ENCODE peak calls at places on chromosomes 2 and 18, in seven cellular contexts. C, P, Z, E, X, D and J are unnamed samples.

GRCh38 chr2:239378918-239379640 is 21.7 kb downstream of the HDAC4 start:
- DNase-seq in X (no peak), C (no peak), D (no peak), Z (no peak), P (no peak), E (no peak), J (no peak)

GRCh38 chr18:44341759-44342158 is 338.9 kb upstream of the SETBP1 start:
- DNase-seq in E (no peak), X (peak; percentile 99), P (peak; percentile 57), C (no peak), D (no peak), Z (no peak), J (no peak)

GRCh38 chr2:112795720-112796119 is 11.4 kb upstream of the IL1A start:
- DNase-seq in X (peak; percentile 98), Z (no peak), C (no peak), P (peak; percentile 80), D (no peak), E (no peak), J (no peak)

GRCh38 chr2:23239374-23239773 is 145.6 kb upstream of the KLHL29 start:
- DNase-seq in X (no peak), P (no peak), Z (no peak), E (no peak), C (no peak), D (no peak), J (no peak)

GRCh38 chr2:173092844-173093402 is 17.3 kb downstream of the MAP3K20 start:
- DNase-seq in P (no peak), X (no peak), D (no peak), E (no peak), C (no peak), Z (no peak), J (no peak)

GRCh38 chr2:189685540-189686229 is 11.2 kb downstream of the ANKAR start:
- DNase-seq in X (no peak), C (peak; percentile 78), Z (no peak), D (peak; percentile 63), P (no peak), E (peak; percentile 43), J (no peak)

GRCh38 chr2:233092446-233093438 is 32.6 kb downstream of the INPP5D start:
- DNase-seq in E (no peak), C (no peak), Z (no peak), D (no peak), X (no peak), P (no peak), J (no peak)

GRCh38 chr2:75844651-75845050 is 133.9 kb upstream of the GCFC2 start:
- DNase-seq in E (no peak), P (no peak), X (peak; percentile 48), D (no peak), C (no peak), Z (no peak), J (no peak)

GRCh38 chr2:231679906-231680283 is 28.4 kb upstream of the PTMA start:
- DNase-seq in P (peak; percentile 81), D (no peak), Z (no peak), X (peak; percentile 59), E (no peak), C (no peak), J (no peak)

GRCh38 chr18:47254341-47254939 is 3.0 kb upstream of the SKOR2 start:
- DNase-seq in D (peak; percentile 45), C (peak; percentile 22), P (peak; percentile 87), E (peak; percentile 89), X (peak; percentile 68), Z (no peak), J (peak; percentile 89)

GRCh38 chr2:238116298-238117198 is 16.4 kb downstream of the ESPNL start:
- DNase-seq in E (no peak), D (no peak), P (no peak), C (no peak), X (no peak), Z (no peak), J (no peak)

GRCh38 chr2:181459646-181460045 is 2.5 kb downstream of the ITGA4 start:
- DNase-seq in X (no peak), P (no peak), D (peak; percentile 39), C (peak; percentile 6), Z (no peak), E (no peak), J (no peak)

GRCh38 chr2:163264376-163264775 is 425.8 kb upstream of the KCNH7 start:
- DNase-seq in C (peak; percentile 15), E (no peak), X (no peak), P (no peak), Z (no peak), D (no peak), J (no peak)

GRCh38 chr2:72013726-72014125 is 133.9 kb downstream of the CYP26B1 start:
- DNase-seq in Z (no peak), C (no peak), P (no peak), E (no peak), D (no peak), X (peak; percentile 32), J (no peak)

GRCh38 chr2:72015281-72015680 is 132.4 kb downstream of the CYP26B1 start:
- DNase-seq in D (no peak), C (no peak), Z (no peak), X (peak; percentile 62), P (no peak), E (no peak), J (no peak)

GRCh38 chr2:72011791-72012190 is 135.9 kb downstream of the CYP26B1 start:
- DNase-seq in X (no peak), D (no peak), C (no peak), E (peak; percentile 9), P (no peak), Z (no peak), J (no peak)

GRCh38 chr2:72012886-72013574 is 134.6 kb downstream of the CYP26B1 start:
- DNase-seq in P (no peak), C (no peak), D (no peak), E (peak; percentile 29), X (peak; percentile 87), Z (no peak), J (no peak)

DNA sequence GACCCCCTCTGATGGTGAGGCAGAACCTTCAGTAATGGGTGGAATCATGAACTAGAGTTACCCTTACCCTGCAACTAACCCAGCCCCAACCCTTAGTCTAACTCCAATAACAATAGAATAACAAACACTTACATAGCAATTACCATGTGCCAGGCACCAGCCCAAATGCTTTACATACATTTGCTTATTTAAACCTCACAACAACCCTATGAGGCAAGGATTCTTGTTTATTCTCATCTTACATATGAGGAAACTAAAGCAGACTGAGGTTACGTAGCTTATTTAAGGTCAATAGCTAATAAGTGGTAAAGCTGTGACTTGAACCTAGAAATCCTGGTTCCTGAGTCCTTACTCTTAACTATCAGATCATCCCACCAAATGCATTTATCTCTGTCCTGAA is 132.8 kb downstream of the CYP26B1 start:
- DNase-seq in E (no peak), C (no peak), P (no peak), D (no peak), Z (no peak), X (peak; percentile 18), J (no peak)
- H2BK120ac ChIP-seq in E (no peak overlapping the region), C (no peak overlapping the region), P (no peak overlapping the region), D (no peak overlapping the region), Z (no peak overlapping the region), X (no peak overlapping the region), J (no peak overlapping the region)

GRCh38 chr2:11749646-11750349 is 3.4 kb downstream of the LPIN1 start:
- DNase-seq in D (peak; percentile 62), E (no peak), Z (no peak), P (no peak), C (peak; percentile 18), X (no peak), J (no peak)

GRCh38 chr2:11748861-11749645 is 2.6 kb downstream of the LPIN1 start:
- DNase-seq in Z (no peak), X (no peak), D (no peak), P (no peak), C (no peak), E (no peak), J (no peak)

GRCh38 chr2:11752906-11753305 is 6.5 kb downstream of the LPIN1 start:
- DNase-seq in E (no peak), P (no peak), C (no peak), D (no peak), Z (no peak), X (no peak), J (no peak)

GRCh38 chr2:11750422-11750821 is 4.0 kb downstream of the LPIN1 start:
- DNase-seq in X (peak; percentile 48), C (no peak), E (no peak), P (no peak), D (peak; percentile 24), Z (no peak), J (no peak)

GRCh38 chr2:11750917-11751316 is 4.5 kb downstream of the LPIN1 start:
- DNase-seq in Z (no peak), D (no peak), E (no peak), P (no peak), C (no peak), X (peak; percentile 77), J (no peak)
- H2BK120ac ChIP-seq in Z (no peak overlapping the region), D (no peak overlapping the region), E (no peak overlapping the region), P (no peak overlapping the region), C (no peak overlapping the region), X (no peak overlapping the region), J (no peak overlapping the region)

GRCh38 chr2:217666338-217666737 is 336.5 kb downstream of the TNS1 start:
- DNase-seq in C (peak; percentile 80), X (peak; percentile 63), E (no peak), D (peak; percentile 58), Z (no peak), P (no peak), J (no peak)

GRCh38 chr2:217662984-217663602 is 339.7 kb downstream of the TNS1 start:
- DNase-seq in P (no peak), E (no peak), C (peak; percentile 61), D (no peak), Z (no peak), X (no peak), J (no peak)

GRCh38 chr2:217661378-217661777 is 341.4 kb downstream of the TNS1 start:
- DNase-seq in P (no peak), D (no peak), C (no peak), Z (no peak), X (no peak), E (no peak), J (no peak)

GRCh38 chr2:217667545-217667944 is 335.2 kb downstream of the TNS1 start:
- DNase-seq in Z (no peak), D (no peak), X (no peak), C (no peak), P (no peak), E (no peak), J (no peak)

GRCh38 chr2:217664761-217665160 is 338.0 kb downstream of the TNS1 start:
- DNase-seq in E (no peak), Z (no peak), X (no peak), C (peak; percentile 11), P (no peak), D (no peak), J (no peak)
- H2BK120ac ChIP-seq in E (no peak overlapping the region), Z (no peak overlapping the region), X (no peak overlapping the region), C (peak overlapping the region; percentile 63), P (no peak overlapping the region), D (no peak overlapping the region), J (no peak overlapping the region)

GRCh38 chr2:207092803-207093202 is 72.9 kb downstream of the KLF7 start:
- DNase-seq in Z (no peak), X (no peak), P (no peak), C (no peak), D (no peak), E (no peak), J (no peak)

GRCh38 chr2:207091928-207092327 is 73.8 kb downstream of the KLF7 start:
- DNase-seq in C (no peak), E (no peak), P (no peak), D (no peak), X (no peak), Z (no peak), J (no peak)

GRCh38 chr2:207097278-207097677 is 68.5 kb downstream of the KLF7 start:
- DNase-seq in X (no peak), P (no peak), D (no peak), C (no peak), Z (no peak), E (no peak), J (no peak)

GRCh38 chr2:207093234-207093633 is 72.5 kb downstream of the KLF7 start:
- DNase-seq in C (no peak), X (no peak), P (no peak), Z (no peak), E (peak; percentile 68), D (no peak), J (no peak)

GRCh38 chr2:207095963-207096362 is 69.8 kb downstream of the KLF7 start:
- DNase-seq in X (no peak), C (no peak), P (no peak), E (no peak), D (no peak), Z (no peak), J (no peak)
- H2BK120ac ChIP-seq in X (no peak overlapping the region), C (no peak overlapping the region), P (no peak overlapping the region), E (no peak overlapping the region), D (no peak overlapping the region), Z (no peak overlapping the region), J (no peak overlapping the region)